ENCODE peak calls at places on chromosome 5, in nine cellular contexts. F, U, J, C, N, A, T, P and S are unnamed samples.

GRCh38 chr5:132327278-132327959 is 33.2 kb downstream of the SLC22A4 start:
- DNase-seq in T (no peak), C (no peak), P (no peak), A (no peak), J (no peak), N (no peak), U (no peak), F (no peak), S (no peak)

GRCh38 chr5:126124706-126125345 is 298.4 kb upstream of the GRAMD2B start:
- DNase-seq in F (peak; percentile 43), T (no peak), A (peak; percentile 39), C (no peak), J (no peak), P (no peak), N (no peak), U (peak; percentile 49), S (no peak)

GRCh38 chr5:56986631-56986957 is 34.7 kb upstream of the MIER3 start:
- DNase-seq in U (no peak), P (no peak), J (no peak), C (no peak), N (no peak), F (no peak), T (no peak), A (no peak), S (no peak)

GRCh38 chr5:22669345-22669744 is 183.8 kb downstream of the CDH12 start:
- DNase-seq in C (no peak), J (no peak), T (no peak), F (no peak), U (no peak), P (no peak), N (no peak), A (no peak), S (no peak)

GRCh38 chr5:31809037-31809910 is 170.3 kb downstream of the PDZD2 start:
- DNase-seq in U (peak; percentile 80), P (peak; percentile 74), A (peak; percentile 62), C (no peak), N (peak; percentile 87), F (no peak), T (no peak), J (peak; percentile 26), S (peak; percentile 54)

GRCh38 chr5:1536298-1537165 is 12.8 kb upstream of the LPCAT1 start:
- DNase-seq in N (peak; percentile 86), A (no peak), P (peak; percentile 22), J (peak; percentile 40), T (peak; percentile 47), U (no peak), C (no peak), F (no peak), S (no peak)

GRCh38 chr5:175885813-175886212 is 14.4 kb downstream of the CPLX2 start:
- DNase-seq in J (no peak), F (peak; percentile 33), C (no peak), P (no peak), N (no peak), A (no peak), U (peak; percentile 40), T (no peak), S (no peak)

GRCh38 chr5:43294226-43294625 is 19.0 kb downstream of the HMGCS1 start:
- DNase-seq in U (no peak), F (no peak), T (no peak), C (no peak), P (no peak), N (no peak), J (no peak), A (no peak), S (no peak)

GRCh38 chr5:152406082-152406481 is 1.0 kb upstream of the NMUR2 start:
- DNase-seq in N (no peak), U (no peak), T (no peak), P (no peak), J (no peak), C (no peak), F (no peak), A (no peak), S (no peak)

GRCh38 chr5:4207456-4207855 is 611.8 kb downstream of the IRX1 start:
- DNase-seq in N (no peak), F (no peak), T (no peak), A (no peak), J (no peak), P (no peak), C (no peak), U (no peak), S (no peak)

GRCh38 chr5:123916331-123917121 is 404.5 kb downstream of the CSNK1G3 start:
- DNase-seq in A (peak; percentile 1), F (no peak), C (no peak), J (no peak), U (peak; percentile 90), T (no peak), N (no peak), P (no peak), S (no peak)

GRCh38 chr5:1815881-1816292 is 14.7 kb downstream of the NDUFS6 start:
- DNase-seq in T (no peak), N (no peak), P (no peak), A (no peak), F (no peak), J (no peak), C (no peak), U (no peak), S (no peak)

GRCh38 chr5:62199792-62200716 is 106.0 kb upstream of the KIF2A start:
- DNase-seq in A (no peak), J (no peak), U (no peak), C (no peak), N (no peak), P (no peak), F (no peak), T (no peak), S (no peak)

GRCh38 chr5:154467655-154468354 is 10.2 kb downstream of the HAND1 start:
- DNase-seq in N (peak; percentile 95), C (peak; percentile 84), A (peak; percentile 31), T (peak; percentile 60), F (no peak), J (peak; percentile 78), P (peak; percentile 76), U (peak; percentile 68), S (peak; percentile 18)

GRCh38 chr5:91848453-91848852 is 465.3 kb upstream of the ARRDC3 start:
- DNase-seq in J (no peak), F (peak; percentile 44), P (no peak), C (no peak), T (no peak), U (peak; percentile 94), N (no peak), A (peak; percentile 77), S (no peak)

GRCh38 chr5:120017523-120017922 is 388.2 kb downstream of the FAM170A start:
- DNase-seq in F (no peak), J (no peak), C (no peak), A (no peak), P (no peak), N (no peak), U (peak; percentile 46), T (no peak), S (no peak)

GRCh38 chr5:66452109-66452508 is 144.1 kb upstream of the MAST4 start:
- DNase-seq in J (no peak), N (no peak), A (no peak), T (no peak), U (no peak), P (no peak), F (no peak), C (no peak), S (no peak)

GRCh38 chr5:9189681-9190080 is 356.2 kb downstream of the SEMA5A start:
- DNase-seq in P (no peak), J (no peak), C (no peak), T (no peak), N (no peak), A (no peak), F (no peak), U (no peak), S (no peak)